ENCODE peak calls at places on chromosomes 1 and 21, in eight cellular contexts. One of them, this sample, is unnamed.
A peak's percentile ranks its signal among the peaks of the same experiment; 100 is the strongest.

GRCh38 chr1:147723691-147724323 is 36.6 kb downstream of the GJA5 start:
- DNase-seq in GM23248: peak; percentile 43
- DNase-seq in hepatocyte: peak; percentile 82
- DNase-seq in GM23338: peak; percentile 91
- DNase-seq in MM.1S: peak; percentile 36
- DNase-seq in PC-3: peak; percentile 85
- DNase-seq in neural progenitor cell: peak; percentile 82
- DNase-seq in HCT116: peak; percentile 28
- DNase-seq in this sample: peak; percentile 48

GRCh38 chr1:1118893-1119220 is 3.0 kb upstream of the C1orf159 start:
- DNase-seq in GM23248: no peak
- DNase-seq in hepatocyte: no peak
- DNase-seq in GM23338: no peak
- DNase-seq in MM.1S: no peak
- DNase-seq in PC-3: no peak
- DNase-seq in neural progenitor cell: no peak
- DNase-seq in HCT116: no peak
- DNase-seq in this sample: no peak

GRCh38 chr21:27813750-27814149 is 846.9 kb upstream of the ADAMTS5 start:
- DNase-seq in GM23248: no peak
- DNase-seq in hepatocyte: no peak
- DNase-seq in GM23338: peak; percentile 8
- DNase-seq in MM.1S: no peak
- DNase-seq in PC-3: no peak
- DNase-seq in neural progenitor cell: peak; percentile 2
- DNase-seq in HCT116: no peak
- DNase-seq in this sample: no peak

GRCh38 chr1:24042375-24042774 is 62.2 kb upstream of the SRSF10 start:
- DNase-seq in GM23248: no peak
- DNase-seq in hepatocyte: no peak
- DNase-seq in GM23338: no peak
- DNase-seq in MM.1S: no peak
- DNase-seq in PC-3: no peak
- DNase-seq in neural progenitor cell: no peak
- DNase-seq in HCT116: no peak
- DNase-seq in this sample: no peak

GRCh38 chr1:162022626-162023025 is 1.0 kb downstream of the OLFML2B start:
- DNase-seq in GM23248: no peak
- DNase-seq in hepatocyte: no peak
- DNase-seq in GM23338: no peak
- DNase-seq in MM.1S: no peak
- DNase-seq in PC-3: no peak
- DNase-seq in neural progenitor cell: no peak
- DNase-seq in HCT116: no peak
- DNase-seq in this sample: no peak

GRCh38 chr1:190837888-190838287 is 360.2 kb upstream of the BRINP3 start:
- DNase-seq in GM23248: no peak
- DNase-seq in hepatocyte: no peak
- DNase-seq in GM23338: no peak
- DNase-seq in MM.1S: no peak
- DNase-seq in PC-3: no peak
- DNase-seq in neural progenitor cell: no peak
- DNase-seq in HCT116: no peak
- DNase-seq in this sample: no peak

GRCh38 chr21:15557925-15558324 is 171.9 kb upstream of the USP25 start:
- DNase-seq in GM23248: no peak
- DNase-seq in hepatocyte: no peak
- DNase-seq in GM23338: no peak
- DNase-seq in MM.1S: peak; percentile 34
- DNase-seq in PC-3: no peak
- DNase-seq in neural progenitor cell: no peak
- DNase-seq in HCT116: no peak
- DNase-seq in this sample: peak; percentile 46

GRCh38 chr1:233440952-233441401 is 113.5 kb downstream of the MAP3K21 start:
- DNase-seq in GM23248: peak; percentile 80
- DNase-seq in hepatocyte: peak; percentile 88
- DNase-seq in GM23338: peak; percentile 96
- DNase-seq in MM.1S: peak; percentile 85
- DNase-seq in PC-3: peak; percentile 96
- DNase-seq in neural progenitor cell: peak; percentile 87
- DNase-seq in HCT116: peak; percentile 71
- DNase-seq in this sample: peak; percentile 44

GRCh38 chr1:220330265-220330664 is 58.0 kb upstream of the RAB3GAP2 start:
- DNase-seq in GM23248: no peak
- DNase-seq in hepatocyte: peak; percentile 8
- DNase-seq in GM23338: no peak
- DNase-seq in MM.1S: peak; percentile 51
- DNase-seq in PC-3: no peak
- DNase-seq in neural progenitor cell: peak; percentile 24
- DNase-seq in HCT116: no peak
- DNase-seq in this sample: no peak

DNA sequence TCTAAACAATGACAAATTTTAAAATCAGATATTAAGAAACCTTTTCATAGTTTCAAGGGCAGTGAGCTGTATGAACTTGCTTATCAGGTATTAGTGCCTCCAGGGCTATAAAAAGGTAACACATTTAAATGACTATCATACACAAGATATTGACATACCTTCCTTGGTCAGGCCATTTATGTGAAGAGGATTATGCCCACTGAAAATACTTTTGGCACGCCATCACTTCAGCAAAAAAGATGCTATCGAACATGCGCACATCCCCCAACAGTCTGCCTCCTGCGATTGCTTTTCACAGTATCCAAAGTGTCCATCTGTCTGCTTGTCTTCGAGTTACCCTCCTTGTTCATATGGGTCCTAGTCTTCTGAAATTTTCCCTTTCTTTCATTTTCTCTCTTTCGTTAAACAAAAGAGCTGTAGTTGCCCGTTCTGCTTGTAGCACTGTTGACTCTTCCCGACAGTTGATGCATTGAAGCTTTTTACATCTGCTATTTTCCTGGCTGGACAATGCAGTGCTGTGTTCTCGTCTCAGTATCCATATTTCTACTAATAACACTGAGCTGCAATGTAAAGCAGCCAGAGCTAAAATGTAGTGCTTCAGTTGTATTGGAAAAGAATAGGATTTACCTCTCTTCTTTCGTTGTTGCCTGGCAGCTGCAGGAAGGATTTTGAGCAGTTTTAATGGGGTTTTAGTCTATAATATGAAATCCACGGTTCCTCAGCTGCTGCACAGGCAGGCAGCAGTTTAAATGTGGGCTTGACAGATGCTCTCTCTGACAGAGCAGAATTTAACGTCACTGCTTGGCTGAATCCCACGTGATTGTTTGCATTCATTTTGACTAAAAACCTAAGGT is at the start of gene B3GALT2:
- DNase-seq in GM23248: peak; percentile 76
- DNase-seq in hepatocyte: peak; percentile 50
- DNase-seq in GM23338: no peak
- DNase-seq in MM.1S: no peak
- DNase-seq in PC-3: no peak
- DNase-seq in neural progenitor cell: peak; percentile 5
- DNase-seq in HCT116: no peak
- DNase-seq in this sample: no peak
- H3K27ac ChIP-seq in GM23248: peak within 1 kb of the TSS; percentile 68
- H3K27ac ChIP-seq in hepatocyte: peak within 1 kb of the TSS; percentile 70
- H3K27ac ChIP-seq in GM23338: no peak within 1 kb of the TSS
- H3K27ac ChIP-seq in MM.1S: no peak within 1 kb of the TSS
- H3K27ac ChIP-seq in PC-3: no peak within 1 kb of the TSS
- H3K27ac ChIP-seq in neural progenitor cell: peak within 1 kb of the TSS; percentile 8
- H3K27ac ChIP-seq in HCT116: no peak within 1 kb of the TSS
- H3K27ac ChIP-seq in this sample: no peak within 1 kb of the TSS

DNA sequence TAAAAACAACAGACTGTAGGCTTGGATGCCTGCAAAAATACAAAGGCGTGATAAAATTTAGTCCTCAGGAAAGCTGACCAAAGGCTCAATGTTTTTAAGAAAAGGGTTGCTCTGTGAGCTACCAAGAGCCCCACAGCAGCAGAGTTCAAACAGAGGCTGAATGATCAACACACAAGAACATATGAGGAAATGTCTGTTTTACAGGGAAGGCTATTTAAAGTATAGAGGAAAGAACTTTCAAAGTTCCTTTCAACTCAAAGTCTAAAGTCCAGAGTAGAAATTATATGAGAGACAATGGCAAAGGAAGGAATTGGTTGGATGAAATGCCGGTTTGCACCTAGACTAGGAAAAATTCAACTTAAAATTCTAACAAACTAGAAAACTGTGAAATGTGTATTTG is 8.6 kb downstream of the CLSTN1 start:
- DNase-seq in GM23248: no peak
- DNase-seq in hepatocyte: no peak
- DNase-seq in GM23338: no peak
- DNase-seq in MM.1S: no peak
- DNase-seq in PC-3: no peak
- DNase-seq in neural progenitor cell: no peak
- DNase-seq in HCT116: no peak
- DNase-seq in this sample: no peak
- H3K4me2 ChIP-seq in GM23248: no peak overlapping the region
- H3K4me2 ChIP-seq in hepatocyte: peak overlapping the region; percentile 61
- H3K4me2 ChIP-seq in GM23338: no peak overlapping the region
- H3K4me2 ChIP-seq in MM.1S: no peak overlapping the region
- H3K4me2 ChIP-seq in PC-3: no peak overlapping the region
- H3K4me2 ChIP-seq in neural progenitor cell: no peak overlapping the region
- H3K4me2 ChIP-seq in HCT116: no peak overlapping the region
- H3K4me2 ChIP-seq in this sample: peak overlapping the region; percentile 21

GRCh38 chr1:167002354-167002753 is 13.3 kb downstream of the MAEL start:
- DNase-seq in GM23248: no peak
- DNase-seq in hepatocyte: no peak
- DNase-seq in GM23338: no peak
- DNase-seq in MM.1S: no peak
- DNase-seq in PC-3: no peak
- DNase-seq in neural progenitor cell: no peak
- DNase-seq in HCT116: no peak
- DNase-seq in this sample: no peak
- TF ChIP-seq EZH2phosphoT487 in GM23248: no peak
- TF ChIP-seq EZH2phosphoT487 in hepatocyte: no peak
- TF ChIP-seq EZH2phosphoT487 in GM23338: no peak
- TF ChIP-seq EZH2phosphoT487 in MM.1S: no peak
- TF ChIP-seq EZH2phosphoT487 in PC-3: no peak
- TF ChIP-seq EZH2phosphoT487 in neural progenitor cell: no peak
- TF ChIP-seq EZH2phosphoT487 in HCT116: no peak
- TF ChIP-seq EZH2phosphoT487 in this sample: no peak

GRCh38 chr21:46190491-46191131 is 6.4 kb upstream of the SPATC1L start:
- DNase-seq in GM23248: no peak
- DNase-seq in hepatocyte: peak; percentile 3
- DNase-seq in GM23338: no peak
- DNase-seq in MM.1S: no peak
- DNase-seq in PC-3: no peak
- DNase-seq in neural progenitor cell: no peak
- DNase-seq in HCT116: no peak
- DNase-seq in this sample: no peak
- H3K27ac ChIP-seq in GM23248: peak overlapping the region; percentile 48
- H3K27ac ChIP-seq in hepatocyte: peak overlapping the region; percentile 23
- H3K27ac ChIP-seq in GM23338: no peak overlapping the region
- H3K27ac ChIP-seq in MM.1S: no peak overlapping the region
- H3K27ac ChIP-seq in PC-3: no peak overlapping the region
- H3K27ac ChIP-seq in neural progenitor cell: no peak overlapping the region
- H3K27ac ChIP-seq in HCT116: no peak overlapping the region
- H3K27ac ChIP-seq in this sample: no peak overlapping the region